ENCODE peak calls at places on chromosomes 7 and 10, in five cellular contexts. D, C, Z, Q and N are unnamed samples.

GRCh38 chr10:86357676-86358075 is 8.9 kb downstream of the GRID1 start:
- DNase-seq in D (no peak), C (no peak), Z (no peak), Q (no peak), N (no peak)

GRCh38 chr10:14601872-14602725 is 172.6 kb downstream of the FAM107B start:
- DNase-seq in D (peak; percentile 72), C (no peak), Z (no peak), Q (peak; percentile 62), N (no peak)

GRCh38 chr10:26169466-26169865 is 47.1 kb upstream of the GAD2 start:
- DNase-seq in D (no peak), C (no peak), Z (no peak), Q (no peak), N (no peak)

GRCh38 chr7:40298421-40298820 is 163.6 kb downstream of the SUGCT start:
- DNase-seq in D (no peak), C (no peak), Z (no peak), Q (no peak), N (no peak)

GRCh38 chr10:11249134-11249533 is 231.5 kb downstream of the CELF2 start:
- DNase-seq in D (no peak), C (no peak), Z (no peak), Q (no peak), N (no peak)

GRCh38 chr10:71634531-71635164 is 84.9 kb downstream of the C10orf105 start:
- DNase-seq in D (no peak), C (no peak), Z (no peak), Q (no peak), N (no peak)

GRCh38 chr7:80393786-80394185 is 118.1 kb downstream of the GNAT3 start:
- DNase-seq in D (peak; percentile 61), C (no peak), Z (no peak), Q (no peak), N (no peak)

GRCh38 chr7:127392182-127392565 is 334 bp downstream of the ZNF800 start:
- DNase-seq in D (no peak), C (peak; percentile 82), Z (peak; percentile 71), Q (no peak), N (no peak)

GRCh38 chr7:65509368-65510186 is 135.9 kb downstream of the ZNF92 start:
- DNase-seq in D (no peak), C (peak; percentile 43), Z (peak; percentile 23), Q (no peak), N (no peak)

GRCh38 chr10:43126759-43127424 is 11.4 kb upstream of the CSGALNACT2 start:
- DNase-seq in D (no peak), C (no peak), Z (no peak), Q (no peak), N (no peak)

GRCh38 chr7:157474685-157475084 is 137.9 kb downstream of the DNAJB6 start:
- DNase-seq in D (peak; percentile 20), C (no peak), Z (peak; percentile 83), Q (no peak), N (peak; percentile 46)

GRCh38 chr7:159032310-159032709 is 112.4 kb downstream of the VIPR2 start:
- DNase-seq in D (no peak), C (no peak), Z (no peak), Q (no peak), N (no peak)

GRCh38 chr10:98242823-98243222 is 25.2 kb downstream of the LOXL4 start:
- DNase-seq in D (no peak), C (peak; percentile 29), Z (no peak), Q (no peak), N (no peak)

GRCh38 chr10:86687750-86688149 is 19.4 kb downstream of the LDB3 start:
- DNase-seq in D (no peak), C (no peak), Z (no peak), Q (no peak), N (no peak)

DNA sequence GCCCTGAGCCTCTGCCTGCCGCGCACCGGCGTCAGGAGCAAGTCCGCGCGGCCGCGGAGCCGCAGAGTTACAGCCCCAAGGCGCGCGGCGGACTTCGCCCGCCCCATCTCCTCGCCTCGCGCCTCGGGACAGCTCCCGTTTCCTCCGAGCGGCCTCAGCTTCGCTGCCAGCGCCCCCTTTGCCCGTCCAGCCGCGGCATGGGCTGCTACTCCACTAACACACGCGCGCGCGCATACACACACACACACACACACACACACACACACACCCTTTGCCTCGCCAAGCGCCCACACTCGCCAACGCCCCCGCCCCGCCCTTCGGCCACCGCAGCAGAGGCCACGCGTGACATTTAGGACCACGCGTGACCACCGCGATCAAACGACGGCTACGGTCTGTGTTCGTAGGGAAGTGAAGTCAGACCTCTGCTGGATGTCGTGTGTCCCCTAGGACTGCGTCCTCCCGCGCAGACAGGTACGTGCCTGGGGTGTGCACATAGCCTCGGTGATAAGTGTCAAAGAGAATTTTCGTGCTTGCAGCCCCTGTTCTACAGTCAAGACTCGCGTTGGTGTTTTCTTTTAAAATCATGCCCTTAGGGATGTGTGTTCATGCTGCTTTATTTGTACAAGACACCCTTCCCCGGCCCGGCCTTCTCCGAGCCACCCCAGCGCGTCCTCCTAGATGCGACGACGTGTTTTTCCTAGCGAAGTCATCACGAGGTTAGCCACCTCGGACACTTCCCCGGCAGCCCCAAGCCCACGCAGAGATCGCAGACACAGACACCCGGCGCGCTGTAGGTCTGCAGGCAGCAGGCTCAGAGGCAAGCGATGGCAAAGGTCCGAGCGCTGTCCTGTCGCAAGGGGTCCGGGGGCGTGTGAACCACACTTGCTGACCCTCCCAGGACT is 890 bp downstream of the MKX start:
- DNase-seq in D (no peak), C (peak; percentile 21), Z (no peak), Q (no peak), N (peak; percentile 52)
- TF ChIP-seq GABPA in D (no peak), C (no peak), Z (no peak), Q (no peak), N (no peak)

GRCh38 chr10:105243381-105243780 is 602.3 kb downstream of the SORCS3 start:
- DNase-seq in D (no peak), C (no peak), Z (no peak), Q (no peak), N (no peak)
- TF ChIP-seq JUND in D (no peak), C (no peak), Z (no peak), Q (no peak), N (no peak)

DNA sequence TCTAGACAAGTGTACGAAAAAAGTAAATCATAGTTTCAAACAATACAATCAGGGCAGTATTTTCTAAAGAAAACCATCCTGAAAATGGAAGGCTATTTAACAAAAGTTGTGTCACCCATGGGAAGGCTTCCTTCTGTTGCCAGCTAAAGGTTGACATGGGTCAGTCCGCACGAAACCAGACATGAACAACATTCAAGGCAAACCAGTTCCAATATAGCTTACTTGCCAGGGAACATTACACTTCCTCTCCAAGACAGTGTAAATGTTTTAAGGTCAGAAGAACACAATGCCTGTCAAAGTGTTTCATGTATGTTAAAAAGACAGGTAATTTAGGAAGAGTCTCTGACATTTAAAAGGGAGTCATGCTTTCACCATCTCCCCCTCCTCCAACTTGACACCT is 69.7 kb downstream of the CACNA2D1 start:
- DNase-seq in D (no peak), C (no peak), Z (no peak), Q (no peak), N (no peak)
- TF ChIP-seq GABPA in D (no peak), C (no peak), Z (no peak), Q (no peak), N (no peak)

GRCh38 chr10:784377-784758 is 94.9 kb upstream of the DIP2C start:
- DNase-seq in D (no peak), C (no peak), Z (no peak), Q (no peak), N (no peak)

GRCh38 chr10:782751-783648 is 93.5 kb upstream of the DIP2C start:
- DNase-seq in D (no peak), C (peak; percentile 22), Z (no peak), Q (no peak), N (no peak)

GRCh38 chr10:777913-778479 is 88.5 kb upstream of the DIP2C start:
- DNase-seq in D (no peak), C (no peak), Z (no peak), Q (no peak), N (no peak)

GRCh38 chr10:778626-779330 is 89.3 kb upstream of the DIP2C start:
- DNase-seq in D (no peak), C (peak; percentile 19), Z (no peak), Q (no peak), N (peak; percentile 45)

GRCh38 chr10:780536-781524 is 91.4 kb upstream of the DIP2C start:
- DNase-seq in D (no peak), C (no peak), Z (no peak), Q (no peak), N (no peak)
- TF ChIP-seq JUND in D (no peak), C (no peak), Z (no peak), Q (no peak), N (no peak)

DNA sequence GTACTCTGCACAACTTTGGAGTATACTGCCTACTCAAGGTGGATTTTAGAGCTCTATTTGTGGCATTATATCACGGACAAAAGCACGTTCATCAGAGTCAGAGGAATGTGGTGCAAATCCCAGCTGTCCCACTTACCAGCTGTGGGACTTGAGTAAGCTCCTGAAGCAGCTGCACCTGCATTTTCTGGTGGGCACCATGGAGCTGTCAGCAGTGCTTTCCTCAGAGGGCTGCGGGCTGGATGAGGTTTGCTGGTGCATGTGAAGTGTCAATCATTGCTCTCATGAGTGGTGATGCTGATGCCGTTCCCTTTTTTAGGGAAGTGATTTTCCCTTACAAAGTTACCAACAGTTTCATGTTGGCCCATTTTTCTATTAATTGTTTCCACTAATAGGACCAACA is 53.4 kb downstream of the EGFR start:
- DNase-seq in D (no peak), C (no peak), Z (no peak), Q (no peak), N (no peak)
- TF ChIP-seq GABPA in D (no peak), C (no peak), Z (no peak), Q (no peak), N (no peak)

DNA sequence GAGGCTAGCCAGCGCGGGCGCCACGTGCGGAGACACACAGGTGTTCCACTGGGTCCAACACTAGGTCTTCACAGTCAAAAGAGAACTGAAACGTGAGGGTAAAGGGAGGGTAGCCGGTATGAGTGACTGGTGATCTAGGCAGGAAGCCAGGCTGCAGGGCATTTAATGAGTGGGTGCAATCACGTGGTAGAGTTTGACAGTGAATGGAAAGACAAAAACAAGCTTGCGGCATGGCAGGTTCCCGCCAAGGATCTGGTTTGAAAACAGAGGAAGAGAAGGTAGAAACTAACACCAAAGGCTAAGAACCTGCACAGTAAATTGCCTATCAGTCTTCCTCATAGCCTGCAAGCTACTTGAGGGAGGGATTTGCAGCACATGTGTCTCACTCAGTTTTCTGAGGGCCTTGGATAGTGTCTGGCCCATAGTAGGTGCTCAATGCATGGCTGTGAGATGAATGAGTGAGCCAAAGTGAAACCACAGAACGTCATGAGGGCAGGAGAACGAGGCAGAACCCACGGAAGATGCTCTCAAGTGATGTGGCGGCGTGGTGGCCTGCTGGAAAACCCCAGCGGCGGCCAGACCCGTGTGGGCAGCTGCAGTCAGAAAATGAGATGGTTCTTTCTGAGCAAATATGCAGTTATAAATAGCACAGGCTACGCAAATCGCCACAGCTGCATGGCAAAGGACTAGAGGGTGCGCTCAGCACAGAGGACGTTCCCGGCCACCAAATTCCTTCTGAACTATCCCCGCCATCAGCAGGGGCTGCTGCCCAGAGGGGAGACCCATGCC is 183.6 kb upstream of the NFE2L3 start:
- DNase-seq in D (no peak), C (no peak), Z (no peak), Q (peak; percentile 98), N (no peak)
- TF ChIP-seq JUND in D (no peak), C (no peak), Z (no peak), Q (peak; percentile 90), N (no peak)

GRCh38 chr10:82924711-82925110 is 1049.7 kb downstream of the NRG3 start:
- DNase-seq in D (no peak), C (no peak), Z (no peak), Q (no peak), N (no peak)
- TF ChIP-seq GABPA in D (no peak), C (no peak), Z (no peak), Q (no peak), N (no peak)